ENCODE peak calls at places on chromosomes 1 and 21, in four cellular contexts. E is fibroblast of mammary gland, G is cardiac fibroblast, U is AG09309. C is an unnamed sample.

GRCh38 chr21:29372063-29372802 is 73.5 kb downstream of the BACH1 start:
- DNase-seq in E (peak; percentile 86), G (peak; percentile 91), U (peak; percentile 47), C (no peak)

GRCh38 chr1:107782192-107782845 is 182.7 kb downstream of the VAV3 start:
- DNase-seq in E (peak; percentile 65), G (peak; percentile 78), U (peak; percentile 11), C (peak; percentile 10)

GRCh38 chr21:46116846-46117585 is 19.1 kb downstream of the COL6A2 start:
- DNase-seq in E (peak; percentile 65), G (no peak), U (no peak), C (no peak)

GRCh38 chr21:27734146-27734545 is 767.3 kb upstream of the ADAMTS5 start:
- DNase-seq in E (peak; percentile 35), G (peak; percentile 85), U (peak; percentile 17), C (no peak)

GRCh38 chr1:231600461-231600976 is 26.1 kb upstream of the DISC1 start:
- DNase-seq in E (peak; percentile 70), G (peak; percentile 36), U (peak; percentile 27), C (no peak)

GRCh38 chr21:46402421-46402820 is 56.3 kb upstream of the DIP2A start:
- DNase-seq in E (no peak), G (no peak), U (no peak), C (no peak)

GRCh38 chr1:41537788-41538351 is 53.4 kb upstream of the EDN2 start:
- DNase-seq in E (peak; percentile 83), G (peak; percentile 96), U (peak; percentile 76), C (no peak)

GRCh38 chr1:213244664-213245091 is 193.6 kb downstream of the RPS6KC1 start:
- DNase-seq in E (peak; percentile 68), G (peak; percentile 71), U (peak; percentile 33), C (peak; percentile 30)

GRCh38 chr1:160024195-160024905 is 7.4 kb downstream of the PIGM start:
- DNase-seq in E (no peak), G (no peak), U (no peak), C (no peak)

GRCh38 chr21:34844033-34844923 is 175.5 kb downstream of the CLIC6 start:
- DNase-seq in E (peak; percentile 68), G (peak; percentile 62), U (no peak), C (no peak)

GRCh38 chr1:98659879-98660278 is 1.6 kb upstream of the SNX7 start:
- DNase-seq in E (no peak), G (no peak), U (no peak), C (no peak)

GRCh38 chr1:173122958-173123852 is 72.5 kb upstream of the TNFSF18 start:
- DNase-seq in E (peak; percentile 95), G (peak; percentile 94), U (peak; percentile 89), C (peak; percentile 76)

GRCh38 chr1:210143465-210144062 is 89.0 kb upstream of the SERTAD4 start:
- DNase-seq in E (peak; percentile 73), G (peak; percentile 83), U (no peak), C (no peak)

GRCh38 chr1:93758842-93759515 is 77.3 kb upstream of the BCAR3 start:
- DNase-seq in E (peak; percentile 86), G (peak; percentile 93), U (peak; percentile 61), C (no peak)

GRCh38 chr1:228293816-228294500 is 86.1 kb downstream of the OBSCN start:
- DNase-seq in E (no peak), G (no peak), U (no peak), C (no peak)

DNA sequence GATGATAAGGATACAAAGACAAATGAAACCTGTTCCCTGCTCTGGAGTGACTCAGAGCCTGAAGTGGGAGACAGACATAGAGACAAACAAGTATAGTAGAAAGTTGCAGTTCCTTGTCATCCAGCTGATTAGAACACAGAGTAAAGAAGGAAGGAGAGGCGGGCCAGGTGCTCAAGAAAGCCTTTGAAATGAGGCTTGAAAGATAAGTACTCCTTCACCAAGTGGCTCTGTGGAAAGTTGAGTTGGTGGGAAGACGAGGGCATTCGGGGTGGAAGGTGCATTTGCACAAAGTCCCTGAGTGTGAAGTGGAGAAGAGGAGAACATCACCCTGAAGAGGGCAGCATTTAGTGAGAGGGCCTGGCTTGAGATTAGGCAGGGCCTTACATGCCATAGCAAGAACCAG is 17.0 kb downstream of the MARK1 start:
- DNase-seq in E (no peak), G (no peak), U (no peak), C (no peak)
- TF ChIP-seq CTCF in E (peak; percentile 11), G (peak; percentile 12), U (peak; percentile 9), C (peak; percentile 45)

GRCh38 chr1:175873290-175873689 is 129.9 kb upstream of the TNR start:
- DNase-seq in E (no peak), G (no peak), U (no peak), C (no peak)
- H3K4me3 ChIP-seq in E (no peak overlapping the region), G (no peak overlapping the region), U (no peak overlapping the region), C (no peak overlapping the region)

DNA sequence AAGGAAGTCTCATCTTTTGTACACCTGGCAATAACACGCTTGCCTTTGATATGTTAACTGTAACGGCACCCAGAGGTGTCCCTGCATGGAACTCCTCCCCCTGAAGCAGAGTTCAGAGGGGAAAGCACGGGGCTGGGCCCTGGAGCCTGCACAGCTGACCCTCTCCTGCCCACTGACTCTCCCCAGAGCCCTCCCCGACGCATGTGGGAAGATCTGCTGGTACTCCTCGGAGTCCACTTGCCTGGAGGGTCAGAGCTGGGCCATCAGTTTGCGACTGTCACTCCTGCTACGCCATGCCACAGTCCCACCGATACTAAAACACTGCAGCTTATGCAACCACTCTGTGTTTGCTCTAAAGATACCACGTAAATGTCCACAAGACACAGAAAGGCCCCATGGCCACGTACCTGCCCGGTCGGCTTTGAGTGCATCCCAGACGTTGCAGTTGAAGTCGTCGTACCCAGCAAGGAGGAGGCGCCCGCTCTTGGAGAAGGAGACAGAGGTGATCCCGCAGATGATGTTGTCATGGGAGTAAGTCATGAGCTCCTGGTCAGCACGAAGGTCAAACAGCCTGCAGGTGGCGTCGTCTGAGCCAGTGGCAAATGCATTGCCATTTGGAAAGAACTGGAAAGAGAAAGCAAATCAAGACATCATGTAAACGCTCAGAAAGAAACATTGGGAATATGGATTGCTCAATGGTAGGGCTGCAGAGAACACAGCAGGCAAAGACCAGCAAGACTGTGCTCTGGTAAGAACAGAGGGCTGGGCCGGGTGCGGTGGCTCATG is 10.6 kb upstream of the NADK start:
- DNase-seq in E (peak; percentile 62), G (peak; percentile 52), U (no peak), C (no peak)
- TF ChIP-seq CTCF in E (peak; percentile 37), G (peak; percentile 26), U (peak; percentile 23), C (peak; percentile 59)

DNA sequence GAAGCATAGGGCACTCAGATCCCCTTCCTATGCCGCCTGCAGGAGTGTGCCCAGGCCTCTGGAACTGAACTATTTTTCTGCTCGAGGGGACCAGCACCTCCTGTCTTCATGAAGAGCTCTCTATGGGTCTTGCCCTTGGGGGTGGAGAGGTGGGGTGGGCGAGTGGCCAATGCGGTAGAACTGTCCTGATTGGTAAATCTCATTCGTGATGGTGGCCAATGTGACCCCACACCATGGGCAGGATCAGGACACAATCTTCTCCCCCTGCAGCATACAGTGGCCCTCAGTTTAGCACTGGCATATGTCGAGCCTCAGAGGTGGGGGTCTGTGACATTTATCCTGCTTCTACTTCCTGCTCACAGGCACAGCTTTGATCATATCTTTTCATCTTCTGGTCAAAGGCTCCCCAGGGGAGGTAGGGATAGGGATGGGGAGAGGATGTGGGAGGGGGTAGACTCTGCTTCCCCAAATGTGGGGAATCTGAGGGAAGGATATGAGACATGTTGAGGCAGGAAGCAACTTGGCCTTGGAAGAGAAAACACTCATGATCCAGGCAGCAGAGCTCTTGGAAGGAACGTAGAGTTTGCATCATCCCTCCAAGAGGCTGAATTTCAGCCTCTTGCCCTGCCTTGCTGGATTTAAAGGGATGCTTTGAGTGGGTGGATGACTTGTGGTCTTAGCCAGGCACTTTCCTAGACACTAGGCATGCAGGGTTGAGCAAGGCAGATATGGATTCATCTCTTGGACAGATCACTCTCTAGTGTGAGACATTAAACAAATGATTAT is 81.8 kb downstream of the LAMC2 start:
- DNase-seq in E (peak; percentile 100), G (peak; percentile 96), U (peak; percentile 99), C (no peak)
- H3K4me3 ChIP-seq in E (no peak overlapping the region), G (no peak overlapping the region), U (no peak overlapping the region), C (no peak overlapping the region)

DNA sequence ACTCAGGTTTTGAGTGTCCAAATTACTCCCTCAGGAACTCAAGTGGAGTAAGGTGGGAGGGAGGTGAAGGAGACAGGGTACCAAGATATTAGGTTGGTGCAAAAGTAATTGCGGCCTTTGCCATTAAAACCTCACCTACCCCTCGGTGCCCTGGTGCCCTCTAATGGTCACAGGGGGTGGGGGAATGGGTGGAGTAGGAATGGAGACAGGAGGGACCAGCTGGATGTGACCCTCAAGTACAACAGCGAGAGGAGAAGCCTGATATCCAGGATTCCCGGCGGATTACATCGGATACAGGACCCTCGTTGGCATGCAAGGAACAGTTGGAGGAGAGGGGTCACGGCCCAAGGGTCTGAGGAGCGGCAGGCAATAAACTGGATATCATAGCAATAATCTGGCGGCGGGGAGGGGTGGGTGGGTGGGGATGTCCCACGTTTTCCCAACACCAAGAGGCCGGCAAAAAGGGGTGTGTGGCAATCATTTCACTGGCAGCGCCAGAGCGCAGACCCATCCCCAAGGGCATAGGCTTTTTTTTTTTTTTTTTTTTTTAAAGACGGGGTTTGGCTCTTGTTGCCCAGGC is 4.3 kb upstream of the ZBTB7B start:
- DNase-seq in E (no peak), G (no peak), U (no peak), C (no peak)
- TF ChIP-seq CTCF in E (no peak), G (peak; percentile 15), U (no peak), C (peak; percentile 26)

GRCh38 chr1:156704166-156704711 is 1.1 kb downstream of the CRABP2 start:
- DNase-seq in E (no peak), G (no peak), U (no peak), C (no peak)

GRCh38 chr1:156706647-156707008 is 1.2 kb upstream of the CRABP2 start:
- DNase-seq in E (peak; percentile 83), G (no peak), U (peak; percentile 46), C (no peak)

GRCh38 chr1:156705918-156706646 is 699 bp upstream of the CRABP2 start:
- DNase-seq in E (peak; percentile 67), G (peak; percentile 40), U (no peak), C (no peak)

GRCh38 chr1:156704930-156705320 is 458 bp downstream of the CRABP2 start:
- DNase-seq in E (peak; percentile 78), G (peak; percentile 67), U (no peak), C (no peak)

GRCh38 chr1:156705321-156705917 is at the start of gene CRABP2:
- DNase-seq in E (peak; percentile 28), G (no peak), U (no peak), C (no peak)
- H3K4me3 ChIP-seq in E (peak within 1 kb of the TSS; percentile 43), G (peak within 1 kb of the TSS; percentile 36), U (peak within 1 kb of the TSS; percentile 71), C (peak within 1 kb of the TSS; percentile 55)

DNA sequence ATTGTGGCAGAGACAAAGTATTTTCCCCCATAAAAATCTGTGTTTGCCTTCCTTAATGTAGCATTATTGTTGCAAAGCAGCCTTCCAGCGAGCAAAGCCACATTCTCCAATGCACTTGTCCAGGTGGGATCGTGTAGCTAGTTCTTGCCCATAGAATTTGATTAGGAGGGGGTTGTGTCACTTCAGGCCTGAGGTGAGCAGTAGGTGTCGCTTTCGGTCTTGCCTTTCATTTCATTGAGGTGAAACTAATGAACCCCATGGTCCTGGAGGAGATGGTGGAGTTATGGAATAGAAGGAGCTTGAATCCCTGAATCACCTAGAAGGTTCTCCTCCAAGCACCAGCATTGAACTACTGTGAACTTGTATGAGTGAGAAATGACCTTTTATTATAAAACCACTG is 318.9 kb upstream of the PBX1 start:
- DNase-seq in E (no peak), G (peak; percentile 9), U (no peak), C (no peak)
- TF ChIP-seq CTCF in E (no peak), G (no peak), U (peak; percentile 23), C (peak; percentile 38)

GRCh38 chr21:41919666-41920398 is 34.0 kb downstream of the C2CD2 start:
- DNase-seq in E (no peak), G (no peak), U (no peak), C (no peak)
- H3K4me3 ChIP-seq in E (no peak overlapping the region), G (no peak overlapping the region), U (no peak overlapping the region), C (no peak overlapping the region)

C was measured in epithelial cell of proximal tubule.